ENCODE peak calls at places on chromosomes 6 and 20, in nine cellular contexts. U is EL; M is lung microvascular endothelial cell; C is ascending aorta; H is stimulated activated CD4-positive, alpha-beta T cell treated with anti-CD3 and anti-CD28 coated beads, Interleukin-2, amount 100 ng/mL, for 48 hours; F is HTR-8/SVneo; B is H54; S is mesothelial cell of epicardium; V is activated CD4-positive, alpha-beta T cell treated with anti-CD3 and anti-CD28 coated beads, Interleukin-2, amount 50 U/mL, for 1 hour. R is an unnamed sample.

GRCh38 chr6:30787954-30788353 is 43.6 kb upstream of the IER3 start:
- DNase-seq in M (no peak), B (no peak), H (no peak), C (no peak), F (no peak), U (peak), S (no peak), V (no peak), R (no peak)

GRCh38 chr6:37206674-37207073 is 36.7 kb downstream of the PIM1 start:
- DNase-seq in H (no peak), S (no peak), B (no peak), V (no peak), M (no peak), C (no peak), F (no peak), U (no peak), R (no peak)

GRCh38 chr6:166712554-166713228 is 85.6 kb upstream of the RPS6KA2 start:
- DNase-seq in B (no peak), H (no peak), U (no peak), F (no peak), S (no peak), M (no peak), V (no peak), C (no peak), R (no peak)

GRCh38 chr6:107418118-107418517 is 41.2 kb downstream of the PDSS2 start:
- DNase-seq in V (no peak), F (peak), U (peak), B (no peak), H (no peak), M (peak), C (no peak), S (no peak), R (no peak)

GRCh38 chr6:155142163-155142901 is 121.5 kb upstream of the CLDN20 start:
- DNase-seq in B (no peak), C (no peak), M (peak), H (no peak), F (no peak), S (no peak), U (no peak), V (no peak), R (peak)

GRCh38 chr6:46331461-46331860 is 159.8 kb downstream of the RCAN2 start:
- DNase-seq in M (no peak), H (no peak), V (no peak), S (no peak), U (no peak), B (no peak), F (no peak), C (no peak), R (no peak)

GRCh38 chr20:36303020-36303595 is 3.0 kb upstream of the DLGAP4 start:
- DNase-seq in H (no peak), U (no peak), B (no peak), S (no peak), M (peak), V (no peak), F (no peak), C (no peak), R (no peak)

GRCh38 chr6:13908955-13909381 is 15.8 kb upstream of the RNF182 start:
- DNase-seq in H (peak), S (peak), F (peak), V (peak), B (peak), U (peak), C (no peak), M (peak), R (peak)

GRCh38 chr6:106192824-106193223 is 106.7 kb downstream of the PRDM1 start:
- DNase-seq in H (no peak), U (peak), F (peak), B (no peak), M (peak), C (no peak), V (no peak), S (no peak), R (no peak)

GRCh38 chr6:123716506-123716905 is 79.8 kb upstream of the TRDN start:
- DNase-seq in F (no peak), V (no peak), S (no peak), M (no peak), H (no peak), B (no peak), U (no peak), C (no peak), R (peak)

GRCh38 chr6:21840428-21840827 is 246.9 kb downstream of the SOX4 start:
- DNase-seq in V (no peak), U (peak), B (no peak), M (peak), S (no peak), H (no peak), F (no peak), C (no peak), R (no peak)

GRCh38 chr6:55003726-55004415 is 157.3 kb downstream of the FAM83B start:
- DNase-seq in H (no peak), M (no peak), V (no peak), S (no peak), F (no peak), U (no peak), B (no peak), C (no peak), R (no peak)

GRCh38 chr6:27994616-27995015 is 37.6 kb downstream of the OR2B6 start:
- DNase-seq in B (no peak), C (no peak), F (no peak), M (no peak), H (no peak), V (no peak), S (no peak), U (no peak), R (no peak)

GRCh38 chr6:148493374-148493773 is 150.7 kb downstream of the SASH1 start:
- DNase-seq in B (no peak), F (no peak), S (no peak), C (no peak), U (no peak), V (no peak), H (no peak), M (no peak), R (no peak)

GRCh38 chr6:14655990-14656640 is 538.5 kb downstream of the CD83 start:
- DNase-seq in H (no peak), V (no peak), B (no peak), F (no peak), S (no peak), C (no peak), M (no peak), U (no peak), R (no peak)

GRCh38 chr6:156808287-156808686 is 31.1 kb downstream of the ARID1B start:
- DNase-seq in C (no peak), F (no peak), V (no peak), B (no peak), M (no peak), S (no peak), H (no peak), U (no peak), R (no peak)

GRCh38 chr6:33627876-33628275 is 6.8 kb downstream of the ITPR3 start:
- DNase-seq in F (no peak), C (no peak), B (no peak), M (no peak), H (no peak), V (no peak), U (no peak), S (no peak), R (peak)

GRCh38 chr6:27795697-27796494 is 116.3 kb downstream of the OR2B2 start:
- DNase-seq in S (no peak), H (peak), V (peak), F (peak), U (peak), M (peak), B (no peak), C (peak), R (peak)